ENCODE peak calls at places on chromosomes 6 and 20, in eight cellular contexts. E is ELF-1; N is HEK293T; O is dorsolateral prefrontal cortex; C is NCI-H1694; G is B cell; S is fibroblast of the aortic adventitia; X is stimulated activated CD4-positive, alpha-beta T cell treated with anti-CD3 and anti-CD28 coated beads, Interleukin-4, amount 100 ng/mL, for 48 hours. V is an unnamed sample.
A peak's percentile ranks its signal among the peaks of the same experiment; 100 is the strongest.

GRCh38 chr6:25111782-25112181 is 167.4 kb upstream of the CARMIL1 start:
- DNase-seq in X (no peak), S (no peak), N (no peak), C (no peak), E (no peak), G (no peak), O (no peak), V (no peak)

GRCh38 chr6:139909992-139910391 is 535.5 kb upstream of the CITED2 start:
- DNase-seq in O (no peak), C (no peak), S (no peak), E (no peak), N (no peak), G (no peak), X (no peak), V (no peak)

GRCh38 chr20:56843817-56844216 is 214.7 kb downstream of the TFAP2C start:
- DNase-seq in S (no peak), N (no peak), E (no peak), X (no peak), C (no peak), G (no peak), O (no peak), V (no peak)

GRCh38 chr6:95387845-95388244 is 189.5 kb upstream of the MANEA start:
- DNase-seq in S (no peak), N (no peak), E (no peak), C (no peak), G (no peak), X (no peak), O (no peak), V (no peak)

GRCh38 chr20:4916991-4917881 is 84.1 kb downstream of the SLC23A2 start:
- DNase-seq in S (peak; percentile 57), G (no peak), O (no peak), N (no peak), E (no peak), X (no peak), C (no peak), V (no peak)

GRCh38 chr6:151384151-151384550 is 7.2 kb downstream of the ZBTB2 start:
- DNase-seq in G (no peak), C (no peak), X (no peak), S (no peak), N (no peak), E (no peak), O (no peak), V (no peak)

GRCh38 chr6:41190791-41191190 is 10.2 kb downstream of the TREML2 start:
- DNase-seq in E (no peak), N (no peak), O (no peak), G (no peak), S (no peak), X (no peak), C (no peak), V (no peak)

GRCh38 chr20:18527836-18528235 is 20.1 kb downstream of the SEC23B start:
- DNase-seq in O (no peak), G (no peak), E (no peak), S (peak; percentile 30), X (no peak), C (no peak), N (no peak), V (no peak)

GRCh38 chr6:165987483-165988305 is 180.0 kb downstream of the TBXT start:
- DNase-seq in S (peak; percentile 88), X (no peak), N (peak; percentile 78), G (no peak), C (no peak), O (peak; percentile 85), E (peak; percentile 71), V (peak; percentile 18)

GRCh38 chr6:46044876-46045617 is 29.4 kb upstream of the CLIC5 start:
- DNase-seq in C (no peak), S (peak; percentile 81), X (no peak), O (no peak), E (no peak), G (no peak), N (peak; percentile 13), V (no peak)

GRCh38 chr6:43937236-43938177 is 167.5 kb downstream of the VEGFA start:
- DNase-seq in E (peak; percentile 75), G (no peak), X (no peak), N (no peak), C (no peak), O (no peak), S (no peak), V (no peak)

V was measured in Peyer's patch.